ENCODE peak calls at places on chromosomes 3 and 15, in five cellular contexts. One of them, this sample, is unnamed. For H3K9me3 and H3K4me1, the result is how much of the 10 kb centered on the place peaks cover.

GRCh38 chr3:13187593-13187992 is 114.4 kb upstream of the IQSEC1 start:
- DNase-seq in left ventricle myocardium inferior: no peak
- DNase-seq in endodermal cell: no peak
- DNase-seq in HCT116: no peak
- DNase-seq in left lung: no peak
- DNase-seq in this sample: no peak

GRCh38 chr3:194205675-194206133 is 69.8 kb downstream of the HES1 start:
- DNase-seq in endodermal cell: peak
- DNase-seq in left lung: no peak
- DNase-seq in left ventricle myocardium inferior: no peak
- DNase-seq in HCT116: peak
- DNase-seq in this sample: no peak

GRCh38 chr3:173743512-173743911 is 346.0 kb downstream of the NLGN1 start:
- DNase-seq in HCT116: no peak
- DNase-seq in left ventricle myocardium inferior: no peak
- DNase-seq in left lung: no peak
- DNase-seq in endodermal cell: no peak
- DNase-seq in this sample: no peak

GRCh38 chr3:180594631-180595348 is 7.2 kb upstream of the TTC14 start:
- DNase-seq in left ventricle myocardium inferior: no peak
- DNase-seq in HCT116: peak
- DNase-seq in endodermal cell: no peak
- DNase-seq in left lung: no peak
- DNase-seq in this sample: no peak

GRCh38 chr3:196232882-196233251 is 16.5 kb downstream of the SLC51A start:
- DNase-seq in HCT116: no peak
- DNase-seq in left lung: no peak
- DNase-seq in left ventricle myocardium inferior: no peak
- DNase-seq in endodermal cell: no peak
- DNase-seq in this sample: no peak

GRCh38 chr15:78216276-78217229 is 17.8 kb downstream of the ACSBG1 start:
- DNase-seq in left lung: no peak
- DNase-seq in left ventricle myocardium inferior: peak
- DNase-seq in HCT116: no peak
- DNase-seq in endodermal cell: no peak
- DNase-seq in this sample: peak

GRCh38 chr3:187706966-187707365 is 4.6 kb upstream of the RTP2 start:
- DNase-seq in endodermal cell: no peak
- DNase-seq in left ventricle myocardium inferior: peak
- DNase-seq in HCT116: no peak
- DNase-seq in left lung: no peak
- DNase-seq in this sample: no peak

GRCh38 chr3:115040673-115041286 is 106.3 kb downstream of the ZBTB20 start:
- DNase-seq in endodermal cell: peak
- DNase-seq in left lung: no peak
- DNase-seq in HCT116: peak
- DNase-seq in left ventricle myocardium inferior: no peak
- DNase-seq in this sample: no peak

GRCh38 chr15:29773816-29774215 is 48.5 kb downstream of the TJP1 start:
- DNase-seq in left lung: no peak
- DNase-seq in endodermal cell: no peak
- DNase-seq in HCT116: no peak
- DNase-seq in left ventricle myocardium inferior: no peak
- DNase-seq in this sample: no peak

GRCh38 chr3:114294940-114295480 is 1.2 kb downstream of the TIGIT start:
- DNase-seq in left ventricle myocardium inferior: no peak
- DNase-seq in left lung: no peak
- DNase-seq in HCT116: no peak
- DNase-seq in endodermal cell: no peak
- DNase-seq in this sample: no peak

GRCh38 chr3:197406266-197406665 is 107.9 kb upstream of the DLG1 start:
- DNase-seq in endodermal cell: no peak
- DNase-seq in HCT116: no peak
- DNase-seq in left ventricle myocardium inferior: peak
- DNase-seq in left lung: no peak
- DNase-seq in this sample: peak

GRCh38 chr15:77002436-77002835 is 7.5 kb downstream of the PSTPIP1 start:
- DNase-seq in left lung: no peak
- DNase-seq in endodermal cell: no peak
- DNase-seq in left ventricle myocardium inferior: no peak
- DNase-seq in HCT116: no peak
- DNase-seq in this sample: no peak

GRCh38 chr15:22810033-22810734 is 23.7 kb downstream of the NIPA1 start:
- DNase-seq in endodermal cell: no peak
- DNase-seq in left ventricle myocardium inferior: no peak
- DNase-seq in left lung: no peak
- DNase-seq in HCT116: no peak
- DNase-seq in this sample: no peak

GRCh38 chr3:97391167-97391566 is 373.4 kb upstream of the ARL6 start:
- DNase-seq in HCT116: no peak
- DNase-seq in endodermal cell: no peak
- DNase-seq in left ventricle myocardium inferior: no peak
- DNase-seq in left lung: no peak
- DNase-seq in this sample: no peak

GRCh38 chr3:25478358-25478757 is 50.3 kb downstream of the RARB start:
- DNase-seq in HCT116: no peak
- DNase-seq in left ventricle myocardium inferior: no peak
- DNase-seq in endodermal cell: no peak
- DNase-seq in left lung: no peak
- DNase-seq in this sample: no peak

GRCh38 chr3:128456776-128457715 is 9.6 kb downstream of the DNAJB8 start:
- DNase-seq in left ventricle myocardium inferior: no peak
- DNase-seq in HCT116: no peak
- DNase-seq in endodermal cell: peak
- DNase-seq in left lung: peak
- DNase-seq in this sample: no peak

GRCh38 chr3:37243811-37244748 is 69.7 kb upstream of the LRRFIP2 start:
- DNase-seq in HCT116: peak
- DNase-seq in left ventricle myocardium inferior: peak
- DNase-seq in endodermal cell: peak
- DNase-seq in left lung: peak
- DNase-seq in this sample: peak

GRCh38 chr15:67685008-67685599 is 140.2 kb upstream of the SKOR1 start:
- DNase-seq in HCT116: peak
- DNase-seq in endodermal cell: no peak
- DNase-seq in left ventricle myocardium inferior: no peak
- DNase-seq in left lung: no peak
- DNase-seq in this sample: no peak

GRCh38 chr15:31328425-31328998 is 1.9 kb downstream of the KLF13 start:
- DNase-seq in HCT116: no peak
- DNase-seq in endodermal cell: no peak
- DNase-seq in left lung: peak
- DNase-seq in left ventricle myocardium inferior: peak
- DNase-seq in this sample: no peak

GRCh38 chr15:90762109-90762508 is 45.0 kb downstream of the BLM start:
- DNase-seq in left lung: peak
- DNase-seq in endodermal cell: peak
- DNase-seq in HCT116: no peak
- DNase-seq in left ventricle myocardium inferior: peak
- DNase-seq in this sample: peak

GRCh38 chr15:33007295-33007855 is 187.1 kb downstream of the FMN1 start:
- DNase-seq in endodermal cell: peak
- DNase-seq in left lung: no peak
- DNase-seq in HCT116: peak
- DNase-seq in left ventricle myocardium inferior: no peak
- DNase-seq in this sample: no peak

GRCh38 chr3:188594137-188594536 is 440.2 kb downstream of the LPP start:
- DNase-seq in left lung: no peak
- DNase-seq in endodermal cell: no peak
- DNase-seq in left ventricle myocardium inferior: no peak
- DNase-seq in HCT116: no peak
- DNase-seq in this sample: no peak

GRCh38 chr15:100651253-100651652 is 48.9 kb downstream of the ASB7 start:
- DNase-seq in left lung: no peak
- DNase-seq in left ventricle myocardium inferior: no peak
- DNase-seq in HCT116: no peak
- DNase-seq in endodermal cell: no peak
- DNase-seq in this sample: no peak

GRCh38 chr3:163813935-163814334 is 1264.4 kb downstream of the SI start:
- DNase-seq in endodermal cell: no peak
- DNase-seq in HCT116: no peak
- DNase-seq in left lung: no peak
- DNase-seq in left ventricle myocardium inferior: no peak
- DNase-seq in this sample: no peak

GRCh38 chr3:73413619-73414018 is 211.1 kb downstream of the PDZRN3 start:
- DNase-seq in left lung: no peak
- DNase-seq in HCT116: no peak
- DNase-seq in left ventricle myocardium inferior: no peak
- DNase-seq in endodermal cell: no peak
- DNase-seq in this sample: no peak

GRCh38 chr15:39555885-39556284 is 25.0 kb upstream of the THBS1 start:
- DNase-seq in left lung: no peak
- DNase-seq in endodermal cell: no peak
- DNase-seq in HCT116: no peak
- DNase-seq in left ventricle myocardium inferior: no peak
- DNase-seq in this sample: no peak

GRCh38 chr3:31652296-31652695 is 119.6 kb downstream of the STT3B start:
- DNase-seq in left lung: no peak
- DNase-seq in HCT116: no peak
- DNase-seq in endodermal cell: no peak
- DNase-seq in left ventricle myocardium inferior: no peak
- DNase-seq in this sample: no peak

GRCh38 chr3:31659246-31659645 is 126.5 kb downstream of the STT3B start:
- DNase-seq in endodermal cell: no peak
- DNase-seq in HCT116: no peak
- DNase-seq in left lung: no peak
- DNase-seq in left ventricle myocardium inferior: no peak
- DNase-seq in this sample: no peak

GRCh38 chr3:31653464-31653863 is 120.7 kb downstream of the STT3B start:
- DNase-seq in left ventricle myocardium inferior: no peak
- DNase-seq in left lung: no peak
- DNase-seq in HCT116: no peak
- DNase-seq in endodermal cell: no peak
- DNase-seq in this sample: no peak

DNA sequence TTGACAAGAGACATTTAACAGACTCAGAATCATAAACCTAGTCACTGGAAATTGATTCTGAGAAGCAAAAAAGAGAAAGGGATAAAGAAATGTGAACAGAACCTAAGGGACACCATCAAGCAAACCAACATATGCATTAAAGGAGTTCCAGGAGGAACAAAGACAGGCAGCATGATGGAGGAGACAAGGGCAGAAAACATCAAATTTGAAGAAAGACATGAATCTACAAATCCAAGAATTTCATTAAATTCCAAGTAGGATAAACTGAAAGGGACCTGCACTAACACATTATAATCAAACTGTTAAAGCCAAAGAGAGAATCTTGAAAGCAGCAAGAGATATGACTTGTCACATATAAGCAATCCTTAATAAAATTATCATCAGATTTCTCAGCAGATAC is 122.3 kb downstream of the STT3B start:
- DNase-seq in endodermal cell: no peak
- DNase-seq in left lung: no peak
- DNase-seq in left ventricle myocardium inferior: no peak
- DNase-seq in HCT116: no peak
- DNase-seq in this sample: no peak
- H3K9me3 ChIP-seq in endodermal cell: half or more
- H3K9me3 ChIP-seq in left lung: half or more
- H3K9me3 ChIP-seq in left ventricle myocardium inferior: half or more
- H3K9me3 ChIP-seq in HCT116: under half
- H3K9me3 ChIP-seq in this sample: under half

DNA sequence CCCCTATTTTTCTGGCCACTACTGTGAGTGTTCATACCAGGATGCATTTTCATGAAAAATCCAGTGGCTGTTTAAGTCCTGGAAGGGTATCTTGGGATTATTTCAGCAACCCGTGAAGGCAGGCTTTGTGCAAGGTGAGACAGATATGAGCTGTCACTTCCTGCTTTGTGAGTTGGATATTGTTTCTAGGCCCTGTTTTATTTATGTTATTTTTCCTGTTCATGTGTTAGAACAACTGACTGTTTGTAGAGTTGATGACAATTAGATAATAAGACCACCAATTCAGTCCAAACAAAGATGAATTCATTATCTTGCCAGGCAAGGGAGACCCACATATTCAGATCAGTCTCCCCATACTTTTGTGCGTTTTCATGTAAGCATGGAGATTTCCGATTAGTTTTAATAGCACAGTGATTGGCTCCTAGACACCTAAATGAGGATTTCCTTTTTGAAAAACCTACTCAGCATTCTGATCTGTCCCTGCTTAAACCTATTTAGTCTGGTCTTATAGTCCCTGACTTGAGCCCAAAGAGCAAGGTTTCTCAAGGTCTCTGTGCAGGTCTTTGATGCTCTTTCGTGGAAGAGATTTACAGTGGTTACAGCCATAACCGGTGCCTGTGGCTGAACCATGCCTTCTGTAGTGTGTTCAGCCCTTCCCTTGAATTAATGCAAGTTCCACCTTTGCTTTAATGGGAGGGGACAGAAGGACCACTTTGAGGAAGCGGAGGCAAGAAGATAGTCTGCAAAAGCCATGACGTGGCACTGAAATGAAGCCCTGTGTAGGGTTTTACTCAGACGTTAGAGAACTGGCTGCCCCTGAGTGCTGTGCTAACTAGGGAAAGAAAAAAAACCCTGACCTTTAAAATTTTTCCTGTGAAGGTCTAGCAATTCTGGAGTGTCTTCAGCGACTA is 42.8 kb downstream of the ZBTB38 start:
- DNase-seq in HCT116: no peak
- DNase-seq in endodermal cell: no peak
- DNase-seq in left lung: no peak
- DNase-seq in left ventricle myocardium inferior: no peak
- DNase-seq in this sample: no peak
- H3K4me1 ChIP-seq in HCT116: under half
- H3K4me1 ChIP-seq in endodermal cell: under half
- H3K4me1 ChIP-seq in left lung: half or more
- H3K4me1 ChIP-seq in left ventricle myocardium inferior: half or more
- H3K4me1 ChIP-seq in this sample: half or more

DNA sequence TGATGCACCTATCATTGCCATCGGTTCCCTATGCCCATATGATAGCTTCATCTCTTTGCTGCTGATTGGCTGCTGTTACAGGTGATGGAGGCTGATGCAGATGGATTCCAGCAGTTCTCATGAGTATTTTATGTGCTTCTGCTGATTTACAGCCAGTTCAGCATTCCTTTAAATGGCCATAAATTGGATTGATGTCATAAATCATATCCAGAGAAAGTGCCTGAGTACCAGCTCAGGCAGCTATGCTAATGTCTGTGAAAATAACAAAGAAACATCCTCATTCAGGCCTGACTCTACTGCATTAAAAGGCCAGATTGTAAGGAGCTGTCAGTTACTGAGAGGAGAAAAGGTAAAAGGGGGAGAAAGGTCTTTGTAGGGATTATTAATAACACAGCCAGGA is 756.8 kb downstream of the IGSF11 start:
- DNase-seq in HCT116: no peak
- DNase-seq in left lung: no peak
- DNase-seq in left ventricle myocardium inferior: no peak
- DNase-seq in endodermal cell: no peak
- DNase-seq in this sample: no peak
- H3K9me3 ChIP-seq in HCT116: under half
- H3K9me3 ChIP-seq in left lung: under half
- H3K9me3 ChIP-seq in left ventricle myocardium inferior: under half
- H3K9me3 ChIP-seq in endodermal cell: under half
- H3K9me3 ChIP-seq in this sample: under half

DNA sequence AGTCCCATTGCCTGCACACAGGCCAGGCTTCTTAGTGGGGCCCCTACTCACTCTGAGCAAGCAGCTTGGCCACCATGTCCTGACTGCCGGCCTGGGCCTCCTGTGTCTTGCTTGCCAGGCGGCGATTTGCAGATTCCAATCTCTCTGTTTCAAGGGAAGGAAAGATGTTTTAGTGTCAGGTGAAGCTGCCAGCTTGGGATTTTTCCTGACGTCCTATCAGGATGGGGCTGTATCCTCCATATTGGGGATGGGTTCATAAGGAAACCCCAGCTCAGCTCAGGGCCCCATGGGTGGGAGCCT is 8.5 kb downstream of the AMOTL2 start:
- DNase-seq in HCT116: no peak
- DNase-seq in endodermal cell: peak
- DNase-seq in left lung: no peak
- DNase-seq in left ventricle myocardium inferior: no peak
- DNase-seq in this sample: no peak
- H3K4me1 ChIP-seq in HCT116: half or more
- H3K4me1 ChIP-seq in endodermal cell: half or more
- H3K4me1 ChIP-seq in left lung: half or more
- H3K4me1 ChIP-seq in left ventricle myocardium inferior: half or more
- H3K4me1 ChIP-seq in this sample: half or more

This sample was measured in heart right ventricle.